ENCODE peak calls at places on chromosome 7, in six cellular contexts. L is IMR-90, V is endothelial cell of umbilical vein, Z is MM.1S, Q is HCT116, Y is PC-9. G is an unnamed sample.

GRCh38 chr7:98647326-98647725 is 30.2 kb downstream of the NPTX2 start:
- DNase-seq in L (no peak), V (no peak), Z (no peak), Q (no peak), Y (no peak), G (no peak)

GRCh38 chr7:25805027-25805687 is 346.8 kb upstream of the NFE2L3 start:
- DNase-seq in L (peak; percentile 9), V (no peak), Z (no peak), Q (no peak), Y (no peak), G (no peak)

GRCh38 chr7:40057292-40057691 is 77.1 kb downstream of the MPLKIP start:
- DNase-seq in L (peak; percentile 20), V (no peak), Z (no peak), Q (no peak), Y (no peak), G (no peak)

GRCh38 chr7:73688288-73688687 is 4.9 kb downstream of the BUD23 start:
- DNase-seq in L (no peak), V (no peak), Z (no peak), Q (no peak), Y (no peak), G (no peak)

GRCh38 chr7:117323877-117324699 is 1.2 kb upstream of the WNT2 start:
- DNase-seq in L (peak; percentile 70), V (peak; percentile 21), Z (no peak), Q (no peak), Y (no peak), G (no peak)

GRCh38 chr7:23524473-23524872 is 7.3 kb downstream of the TRA2A start:
- DNase-seq in L (no peak), V (no peak), Z (no peak), Q (no peak), Y (no peak), G (peak; percentile 24)

GRCh38 chr7:156096806-156097538 is 284.7 kb upstream of the SHH start:
- DNase-seq in L (no peak), V (peak; percentile 1), Z (no peak), Q (no peak), Y (no peak), G (peak; percentile 16)

GRCh38 chr7:55028011-55028410 is 9.2 kb downstream of the EGFR start:
- DNase-seq in L (peak; percentile 71), V (no peak), Z (no peak), Q (no peak), Y (no peak), G (no peak)

GRCh38 chr7:2970907-2971306 is 72.8 kb downstream of the CARD11 start:
- DNase-seq in L (no peak), V (no peak), Z (no peak), Q (no peak), Y (no peak), G (no peak)

GRCh38 chr7:131359136-131359776 is 31.6 kb downstream of the MKLN1 start:
- DNase-seq in L (peak; percentile 69), V (no peak), Z (no peak), Q (no peak), Y (no peak), G (no peak)

GRCh38 chr7:131357282-131357880 is 29.7 kb downstream of the MKLN1 start:
- DNase-seq in L (no peak), V (peak; percentile 55), Z (no peak), Q (no peak), Y (no peak), G (no peak)

GRCh38 chr7:131354390-131354789 is 26.7 kb downstream of the MKLN1 start:
- DNase-seq in L (no peak), V (no peak), Z (no peak), Q (no peak), Y (no peak), G (no peak)

GRCh38 chr7:131355917-131356777 is 28.5 kb downstream of the MKLN1 start:
- DNase-seq in L (no peak), V (no peak), Z (no peak), Q (no peak), Y (no peak), G (no peak)

GRCh38 chr7:131358636-131359035 is 31.0 kb downstream of the MKLN1 start:
- DNase-seq in L (no peak), V (no peak), Z (peak; percentile 48), Q (no peak), Y (no peak), G (no peak)
- H3K4me2 ChIP-seq in L (peak overlapping the region; percentile 16), V (no peak overlapping the region), Z (peak overlapping the region; percentile 37), Q (no peak overlapping the region), Y (no peak overlapping the region), G (no peak overlapping the region)

GRCh38 chr7:149839933-149840332 is 1.8 kb downstream of the ZNF862 start:
- DNase-seq in L (no peak), V (no peak), Z (no peak), Q (no peak), Y (no peak), G (no peak)
- H3K4me2 ChIP-seq in L (no peak overlapping the region), V (no peak overlapping the region), Z (no peak overlapping the region), Q (peak overlapping the region; percentile 92), Y (peak overlapping the region; percentile 93), G (no peak overlapping the region)

GRCh38 chr7:76053461-76053860 is 5.6 kb downstream of the MDH2 start:
- DNase-seq in L (no peak), V (no peak), Z (no peak), Q (no peak), Y (no peak), G (no peak)

GRCh38 chr7:76051840-76052239 is 3.9 kb downstream of the MDH2 start:
- DNase-seq in L (peak; percentile 36), V (no peak), Z (no peak), Q (no peak), Y (no peak), G (no peak)

GRCh38 chr7:76057103-76057812 is 9.4 kb downstream of the MDH2 start:
- DNase-seq in L (no peak), V (no peak), Z (no peak), Q (no peak), Y (no peak), G (no peak)

GRCh38 chr7:76056241-76056640 is 8.3 kb downstream of the MDH2 start:
- DNase-seq in L (no peak), V (no peak), Z (no peak), Q (no peak), Y (no peak), G (no peak)

DNA sequence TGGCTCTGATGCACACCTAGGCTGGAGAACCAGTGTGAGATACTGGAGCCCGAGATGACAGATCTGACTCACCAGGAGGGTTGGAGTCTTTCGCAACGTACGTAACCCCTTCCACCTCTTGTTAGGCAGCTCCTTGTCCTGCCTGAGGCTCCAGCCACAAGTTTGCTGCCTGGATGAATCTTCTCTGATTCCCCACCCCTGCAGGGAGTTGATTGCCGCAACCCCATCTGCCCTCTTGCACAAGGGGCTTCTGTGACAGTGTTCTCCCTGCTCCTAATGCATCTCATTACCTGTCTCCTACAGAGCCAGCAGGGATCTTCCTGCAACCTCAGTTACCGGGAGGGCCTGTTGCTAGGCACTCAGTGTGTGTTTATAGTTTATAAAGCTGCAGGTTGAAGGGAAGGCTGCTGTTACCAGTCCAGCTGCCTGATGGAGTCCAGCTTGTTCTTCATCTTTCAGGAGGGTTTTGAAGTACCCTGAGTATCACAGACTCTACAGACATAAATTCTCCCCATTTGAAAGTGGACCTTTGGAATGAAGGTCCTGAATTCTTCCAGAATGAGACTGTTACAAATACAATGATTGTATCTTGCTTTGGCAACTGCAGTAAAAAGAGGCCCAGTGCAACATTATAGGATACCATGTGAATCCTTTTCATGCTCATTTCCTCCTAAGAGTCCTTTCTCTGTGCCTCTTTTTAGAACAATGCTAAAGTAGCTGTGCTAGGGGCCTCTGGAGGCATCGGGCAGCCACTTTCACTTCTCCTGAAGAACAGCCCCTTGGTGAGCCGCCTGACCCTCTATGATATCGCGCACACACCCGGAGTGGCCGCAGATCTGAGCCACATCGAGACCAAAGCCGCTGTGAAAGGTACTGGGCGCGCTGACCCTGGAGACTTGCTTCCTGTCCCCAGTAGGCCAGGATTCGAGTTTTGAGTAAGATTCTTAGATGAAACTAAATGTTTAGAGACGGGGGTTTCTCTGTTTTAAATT is 6.5 kb downstream of the MDH2 start:
- DNase-seq in L (peak; percentile 77), V (no peak), Z (no peak), Q (no peak), Y (peak; percentile 95), G (no peak)
- H3K4me2 ChIP-seq in L (no peak overlapping the region), V (no peak overlapping the region), Z (no peak overlapping the region), Q (no peak overlapping the region), Y (peak overlapping the region; percentile 53), G (no peak overlapping the region)

GRCh38 chr7:90951986-90952648 is 312.1 kb upstream of the FZD1 start:
- DNase-seq in L (no peak), V (no peak), Z (no peak), Q (no peak), Y (no peak), G (no peak)
- H3K4me2 ChIP-seq in L (no peak overlapping the region), V (no peak overlapping the region), Z (no peak overlapping the region), Q (no peak overlapping the region), Y (no peak overlapping the region), G (no peak overlapping the region)

G was measured in Karpas-422.